ENCODE peak calls at places on chromosomes 11 and 22, in ten cellular contexts. M, D, Z, B, W, Y, V, K, S and P are unnamed samples.

GRCh38 chr11:87456499-87456898 is 418.8 kb downstream of the TMEM135 start:
- DNase-seq in D (no peak), B (no peak), S (no peak), K (no peak), Z (no peak), W (no peak), Y (no peak), V (no peak), M (no peak), P (no peak)

GRCh38 chr11:58830693-58831301 is 13.7 kb downstream of the GLYATL2 start:
- DNase-seq in Y (no peak), S (no peak), Z (no peak), K (no peak), B (no peak), M (no peak), V (no peak), W (no peak), D (no peak), P (no peak)

GRCh38 chr11:123719452-123719851 is 22.0 kb downstream of the ZNF202 start:
- DNase-seq in W (no peak), D (peak), K (no peak), B (no peak), Y (no peak), V (peak), Z (no peak), M (no peak), S (no peak), P (no peak)

GRCh38 chr11:59283311-59283710 is 70.6 kb upstream of the MPEG1 start:
- DNase-seq in Z (no peak), W (no peak), S (no peak), Y (no peak), B (no peak), M (no peak), V (no peak), D (no peak), K (no peak), P (peak)

GRCh38 chr11:118304809-118305248 is 299 bp downstream of the CD3E start:
- DNase-seq in W (no peak), D (no peak), Z (no peak), B (no peak), Y (no peak), K (no peak), M (no peak), S (no peak), V (no peak), P (no peak)

GRCh38 chr11:94023856-94024255 is 2.7 kb downstream of the HEPHL1 start:
- DNase-seq in Z (no peak), B (no peak), D (no peak), M (no peak), W (no peak), S (no peak), V (no peak), K (no peak), Y (no peak), P (no peak)

GRCh38 chr22:46317646-46318045 is 17.9 kb upstream of the TRMU start:
- DNase-seq in M (no peak), K (no peak), W (no peak), B (no peak), Z (no peak), D (no peak), S (no peak), V (no peak), Y (no peak), P (no peak)

GRCh38 chr11:77083553-77084245 is 16.9 kb downstream of the CAPN5 start:
- DNase-seq in K (peak), V (no peak), M (no peak), Y (no peak), D (no peak), S (peak), B (no peak), Z (no peak), W (no peak), P (no peak)

GRCh38 chr22:41822289-41823057 is 10.4 kb upstream of the SREBF2 start:
- DNase-seq in V (peak), K (no peak), M (peak), W (no peak), B (no peak), S (no peak), Z (peak), Y (no peak), D (peak), P (peak)

GRCh38 chr22:25845985-25846745 is 104.2 kb downstream of the MYO18B start:
- DNase-seq in B (peak), Z (no peak), W (no peak), Y (no peak), S (no peak), M (no peak), D (peak), K (no peak), V (no peak), P (no peak)

GRCh38 chr11:86671386-86672006 is 920 bp downstream of the ME3 start:
- DNase-seq in Y (peak), D (no peak), M (peak), V (no peak), K (peak), W (no peak), S (peak), B (peak), Z (no peak), P (peak)

GRCh38 chr11:69316941-69317340 is 23.0 kb downstream of the MYEOV start:
- DNase-seq in Y (no peak), V (no peak), D (no peak), K (no peak), W (no peak), B (no peak), M (no peak), S (no peak), Z (no peak), P (no peak)

GRCh38 chr22:39654959-39655579 is 84.5 kb downstream of the CACNA1I start:
- DNase-seq in Z (no peak), V (no peak), M (no peak), Y (no peak), B (no peak), K (no peak), W (no peak), D (no peak), S (no peak), P (no peak)

GRCh38 chr11:134471341-134472187 is 59.5 kb upstream of the B3GAT1 start:
- DNase-seq in M (no peak), S (no peak), K (no peak), V (no peak), D (no peak), Y (no peak), Z (no peak), B (peak), W (no peak), P (no peak)

GRCh38 chr11:113877673-113878060 is 2.3 kb upstream of the USP28 start:
- DNase-seq in K (no peak), Z (no peak), W (no peak), V (no peak), M (no peak), S (no peak), D (no peak), Y (no peak), B (no peak), P (no peak)

GRCh38 chr11:84812351-84813083 is 814.6 kb downstream of the DLG2 start:
- DNase-seq in Z (no peak), K (no peak), M (no peak), V (peak), B (no peak), S (no peak), W (no peak), D (peak), Y (no peak), P (no peak)

GRCh38 chr22:26127126-26127525 is 42.1 kb upstream of the SEZ6L start:
- DNase-seq in W (no peak), M (no peak), S (no peak), Z (no peak), V (no peak), Y (no peak), B (no peak), D (no peak), K (no peak), P (no peak)

GRCh38 chr11:124978316-124978715 is 24.3 kb downstream of the CCDC15 start:
- DNase-seq in M (no peak), K (no peak), B (no peak), W (no peak), Z (no peak), Y (no peak), D (no peak), S (no peak), V (no peak), P (no peak)

GRCh38 chr22:32676196-32676595 is 125.3 kb upstream of the TIMP3 start:
- DNase-seq in V (no peak), M (no peak), K (no peak), W (no peak), B (no peak), Y (no peak), D (no peak), S (no peak), Z (no peak), P (no peak)

GRCh38 chr11:108223449-108224149 is 732 bp downstream of the ATM start:
- DNase-seq in S (no peak), D (peak), M (no peak), W (no peak), Z (peak), Y (no peak), V (no peak), B (no peak), K (no peak), P (peak)
- H3K27ac ChIP-seq in S (peak), D (peak), M (peak), W (no peak), Z (peak), Y (peak), V (peak), B (peak), K (peak), P (peak)

GRCh38 chr11:65883786-65884715 is 4.2 kb downstream of the FIBP start:
- DNase-seq in B (no peak), Y (peak), M (no peak), K (no peak), D (no peak), Z (no peak), V (no peak), S (peak), W (no peak), P (no peak)
- H3K27ac ChIP-seq in B (peak), Y (no peak), M (no peak), K (no peak), D (no peak), Z (no peak), V (no peak), S (no peak), W (no peak), P (no peak)

DNA sequence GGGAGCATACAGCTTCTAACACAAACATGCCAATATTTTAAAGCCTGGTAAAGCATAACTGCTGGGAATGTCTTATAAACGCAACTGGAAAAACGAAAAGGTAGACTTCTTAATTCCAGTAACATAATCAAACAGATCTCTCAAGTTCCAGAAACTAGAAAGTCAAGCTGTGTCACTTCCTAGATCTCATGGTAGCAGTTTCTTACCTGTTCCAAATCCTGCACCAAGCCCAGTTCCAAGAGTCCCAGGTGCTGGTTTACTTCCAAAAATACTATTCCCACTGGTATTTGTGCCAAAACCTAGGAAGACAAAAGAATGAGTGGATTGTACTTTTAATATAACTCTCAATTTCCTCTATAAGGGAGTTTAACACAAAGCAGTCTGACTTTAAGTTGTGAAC is 44.2 kb downstream of the NUP98 start:
- DNase-seq in W (no peak), Z (no peak), S (no peak), Y (no peak), D (no peak), V (no peak), K (no peak), M (no peak), B (no peak), P (no peak)
- H3K27ac ChIP-seq in W (no peak), Z (no peak), S (no peak), Y (no peak), D (no peak), V (no peak), K (no peak), M (no peak), B (no peak), P (no peak)

GRCh38 chr11:73326929-73327811 is 19.1 kb downstream of the ARHGEF17 start:
- DNase-seq in S (no peak), V (peak), B (no peak), Y (no peak), K (no peak), Z (no peak), D (no peak), W (no peak), M (peak), P (no peak)
- H3K27ac ChIP-seq in S (peak), V (peak), B (no peak), Y (peak), K (no peak), Z (no peak), D (no peak), W (no peak), M (no peak), P (peak)

GRCh38 chr11:12692238-12693074 is 18.2 kb downstream of the TEAD1 start:
- DNase-seq in Y (peak), D (peak), W (no peak), Z (no peak), V (peak), M (no peak), B (peak), S (peak), K (peak), P (peak)
- H3K27ac ChIP-seq in Y (peak), D (peak), W (no peak), Z (no peak), V (peak), M (peak), B (no peak), S (peak), K (peak), P (peak)

GRCh38 chr11:19933801-19934488 is 221.3 kb downstream of the NAV2 start:
- DNase-seq in Z (no peak), M (no peak), K (no peak), D (no peak), Y (no peak), V (no peak), B (no peak), S (no peak), W (no peak), P (no peak)

GRCh38 chr11:19934828-19935259 is 222.2 kb downstream of the NAV2 start:
- DNase-seq in W (no peak), M (no peak), S (no peak), B (no peak), K (no peak), Y (no peak), V (peak), D (peak), Z (no peak), P (no peak)

GRCh38 chr11:19936461-19936860 is 223.8 kb downstream of the DBX1 start:
- DNase-seq in V (no peak), S (no peak), M (no peak), W (no peak), B (no peak), K (no peak), Y (no peak), D (no peak), Z (no peak), P (no peak)

GRCh38 chr11:19933132-19933735 is 220.6 kb downstream of the NAV2 start:
- DNase-seq in D (no peak), S (no peak), K (no peak), M (no peak), V (no peak), Y (no peak), B (no peak), Z (no peak), W (no peak), P (no peak)

GRCh38 chr11:19935507-19935906 is 222.9 kb downstream of the NAV2 start:
- DNase-seq in Y (no peak), V (peak), K (no peak), D (peak), B (no peak), M (peak), W (peak), S (no peak), Z (no peak), P (no peak)
- H3K27ac ChIP-seq in Y (no peak), V (no peak), K (no peak), D (peak), B (no peak), M (peak), W (no peak), S (no peak), Z (no peak), P (no peak)

GRCh38 chr11:8707541-8708270 is 25.1 kb downstream of the RPL27A start:
- DNase-seq in V (no peak), M (no peak), D (no peak), Y (no peak), Z (no peak), K (peak), S (peak), B (peak), W (no peak), P (no peak)
- H3K27ac ChIP-seq in V (no peak), M (no peak), D (no peak), Y (peak), Z (no peak), K (peak), S (peak), B (peak), W (no peak), P (peak)

DNA sequence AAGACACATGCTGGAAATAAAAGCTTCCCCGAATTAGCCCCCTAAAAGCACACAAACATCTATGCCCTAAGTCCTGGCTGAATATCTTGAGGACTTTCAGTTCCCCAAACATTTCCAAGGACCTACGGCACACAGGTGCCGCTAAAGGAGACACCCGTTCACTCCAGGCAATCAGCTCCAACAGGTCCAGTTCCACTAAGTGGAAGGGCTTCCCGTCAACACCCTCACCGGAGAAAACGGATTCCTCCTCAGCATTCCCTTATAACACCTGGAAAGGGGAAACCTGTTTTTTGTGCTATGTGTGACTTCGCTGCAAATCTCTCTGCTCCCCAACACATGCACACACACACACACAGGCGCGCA is 3.9 kb downstream of the TENM4 start:
- DNase-seq in D (no peak), M (no peak), B (no peak), K (no peak), Y (no peak), S (no peak), V (no peak), W (no peak), Z (no peak), P (no peak)
- H3K27ac ChIP-seq in D (no peak), M (no peak), B (no peak), K (no peak), Y (no peak), S (no peak), V (no peak), W (no peak), Z (no peak), P (no peak)